ENCODE peak calls at places on chromosomes 2 and 18, in nine cellular contexts. R is breast epithelium; L is cardiac septum; H is globus pallidus; M is GM10248; F is choroid plexus epithelial cell; J is EL; B is NB4; U is activated CD4-positive, alpha-beta T cell treated with anti-CD3 and anti-CD28 coated beads, Interleukin-2, amount 50 U/mL, for 24 hours. C is an unnamed sample.

GRCh38 chr2:217103752-217104540 is 244.1 kb upstream of the TNP1 start:
- DNase-seq in R (no peak), H (no peak), U (no peak), F (peak), J (peak), L (no peak), B (no peak), M (no peak), C (peak)

GRCh38 chr18:2104620-2105462 is 466.5 kb downstream of the METTL4 start:
- DNase-seq in B (peak), H (peak), L (no peak), F (peak), U (peak), J (peak), M (peak), R (no peak), C (peak)

GRCh38 chr2:88714667-88715066 is 23.2 kb downstream of the RPIA start:
- DNase-seq in R (no peak), L (no peak), B (no peak), J (no peak), M (no peak), H (no peak), U (no peak), F (no peak), C (no peak)

GRCh38 chr2:210792000-210792399 is 235.6 kb downstream of the CPS1 start:
- DNase-seq in L (no peak), R (no peak), U (no peak), J (no peak), M (no peak), B (no peak), H (no peak), F (no peak), C (no peak)

GRCh38 chr2:232522014-232522854 is 2.0 kb downstream of the PRSS56 start:
- DNase-seq in U (peak), R (no peak), F (peak), H (no peak), B (peak), L (no peak), J (peak), M (peak), C (peak)

GRCh38 chr2:6967301-6967700 is 50.1 kb downstream of the RNF144A start:
- DNase-seq in H (no peak), L (no peak), M (no peak), F (no peak), B (no peak), R (no peak), J (no peak), U (no peak), C (no peak)

GRCh38 chr2:238700122-238700457 is 147.8 kb upstream of the TWIST2 start:
- DNase-seq in U (no peak), F (peak), L (no peak), J (peak), M (no peak), B (no peak), H (no peak), R (no peak), C (peak)

GRCh38 chr18:49677762-49678398 is 116.0 kb downstream of the LIPG start:
- DNase-seq in J (no peak), M (peak), U (no peak), H (no peak), B (peak), F (no peak), R (no peak), L (no peak), C (no peak)

GRCh38 chr2:72989770-72990556 is 72.6 kb downstream of the EMX1 start:
- DNase-seq in B (no peak), L (no peak), F (no peak), M (no peak), H (peak), U (no peak), R (peak), J (no peak), C (no peak)

GRCh38 chr2:98389248-98389605 is 43.0 kb downstream of the CNGA3 start:
- DNase-seq in B (no peak), M (no peak), F (no peak), J (no peak), H (no peak), R (no peak), U (no peak), L (no peak), C (no peak)

GRCh38 chr18:76975577-76976110 is 153.3 kb downstream of the ZNF236 start:
- DNase-seq in F (no peak), B (no peak), H (no peak), R (no peak), L (no peak), J (no peak), M (no peak), U (no peak), C (no peak)

GRCh38 chr18:73639788-73640187 is 507.8 kb downstream of the FBXO15 start:
- DNase-seq in M (no peak), R (no peak), H (no peak), L (no peak), U (no peak), F (no peak), J (no peak), B (no peak), C (no peak)

GRCh38 chr18:58392336-58393000 is 236.4 kb downstream of the ALPK2 start:
- DNase-seq in F (peak), U (no peak), J (no peak), M (no peak), B (no peak), L (no peak), H (peak), R (no peak), C (no peak)

GRCh38 chr2:206693399-206694137 is 24.6 kb downstream of the DYTN start:
- DNase-seq in L (no peak), F (peak), H (peak), M (peak), B (peak), J (peak), U (peak), R (no peak), C (peak)